ENCODE peak calls at places on chromosomes 5 and 9, in five cellular contexts. S is lung, L is transverse colon, W is ovary, C is heart right ventricle. A is an unnamed sample.

GRCh38 chr9:133133680-133134418 is 12.8 kb upstream of the RALGDS start:
- DNase-seq in S (peak), L (peak), W (peak), C (peak), A (peak)

GRCh38 chr5:180387798-180388197 is 34.7 kb upstream of the GFPT2 start:
- DNase-seq in S (no peak), L (no peak), W (no peak), C (no peak), A (no peak)

GRCh38 chr5:88251048-88251711 is 17.5 kb downstream of the TMEM161B start:
- DNase-seq in S (no peak), L (no peak), W (no peak), C (no peak), A (no peak)

GRCh38 chr9:136564379-136564988 is 18.6 kb upstream of the NOTCH1 start:
- DNase-seq in S (peak), L (no peak), W (no peak), C (peak), A (no peak)

GRCh38 chr5:87944553-87945320 is 323.9 kb downstream of the TMEM161B start:
- DNase-seq in S (no peak), L (no peak), W (no peak), C (peak), A (no peak)

GRCh38 chr5:55096860-55097259 is 5.6 kb upstream of the GZMA start:
- DNase-seq in S (no peak), L (peak), W (no peak), C (no peak), A (no peak)

GRCh38 chr9:23801523-23801922 is 24.5 kb downstream of the ELAVL2 start:
- DNase-seq in S (no peak), L (no peak), W (no peak), C (no peak), A (no peak)

GRCh38 chr5:86879086-86879485 is 261.3 kb downstream of the COX7C start:
- DNase-seq in S (no peak), L (no peak), W (no peak), C (no peak), A (no peak)

GRCh38 chr5:92769986-92770385 is 811.0 kb downstream of the NR2F1-AS1 start:
- DNase-seq in S (no peak), L (no peak), W (no peak), C (no peak), A (no peak)

GRCh38 chr5:10715605-10716004 is 45.4 kb downstream of the DAP start:
- DNase-seq in S (no peak), L (no peak), W (no peak), C (no peak), A (no peak)

GRCh38 chr9:132156256-132156655 is 5.6 kb upstream of the NTNG2 start:
- DNase-seq in S (no peak), L (no peak), W (no peak), C (no peak), A (no peak)

GRCh38 chr5:139733698-139734491 is 61.7 kb upstream of the PSD2 start:
- DNase-seq in S (no peak), L (peak), W (no peak), C (no peak), A (no peak)

GRCh38 chr5:87190687-87191086 is 77.0 kb upstream of the RASA1 start:
- DNase-seq in S (no peak), L (no peak), W (no peak), C (no peak), A (no peak)

GRCh38 chr5:27083763-27084420 is 45.5 kb upstream of the CDH9 start:
- DNase-seq in S (no peak), L (no peak), W (no peak), C (no peak), A (no peak)

GRCh38 chr5:14505310-14506140 is 76.1 kb upstream of the OTULINL start:
- DNase-seq in S (no peak), L (no peak), W (no peak), C (no peak), A (no peak)

GRCh38 chr9:38126730-38127129 is 57.7 kb upstream of the SHB start:
- DNase-seq in S (no peak), L (no peak), W (no peak), C (no peak), A (no peak)

GRCh38 chr5:76319673-76320072 is 83.4 kb upstream of the IQGAP2 start:
- DNase-seq in S (no peak), L (no peak), W (no peak), C (no peak), A (no peak)

GRCh38 chr5:150645070-150645700 is 4.7 kb downstream of the SYNPO start:
- DNase-seq in S (peak), L (no peak), W (peak), C (peak), A (no peak)

GRCh38 chr5:33205727-33206410 is 234.9 kb upstream of the TARS1 start:
- DNase-seq in S (no peak), L (no peak), W (no peak), C (peak), A (no peak)

GRCh38 chr5:18771097-18771610 is 1136.9 kb downstream of the TAF11L14 start:
- DNase-seq in S (no peak), L (no peak), W (no peak), C (no peak), A (no peak)

GRCh38 chr5:109701252-109701651 is 11.5 kb downstream of the MAN2A1 start:
- DNase-seq in S (no peak), L (no peak), W (no peak), C (no peak), A (no peak)

GRCh38 chr9:13485068-13485596 is 205.6 kb upstream of the MPDZ start:
- DNase-seq in S (peak), L (peak), W (peak), C (peak), A (no peak)

GRCh38 chr9:133374612-133375115 is 1.2 kb downstream of the SURF4 start:
- DNase-seq in S (no peak), L (no peak), W (no peak), C (no peak), A (no peak)

GRCh38 chr5:77935516-77936364 is 159.6 kb upstream of the TBCA start:
- DNase-seq in S (no peak), L (no peak), W (no peak), C (no peak), A (peak)

GRCh38 chr9:127749090-127749787 is 14.1 kb upstream of the TOR2A start:
- DNase-seq in S (no peak), L (no peak), W (no peak), C (no peak), A (no peak)

GRCh38 chr5:76402251-76402879 is 720 bp upstream of the IQGAP2 start:
- DNase-seq in S (peak), L (peak), W (peak), C (peak), A (peak)

GRCh38 chr5:154520861-154521453 is 42.9 kb upstream of the HAND1 start:
- DNase-seq in S (peak), L (peak), W (no peak), C (no peak), A (no peak)

GRCh38 chr9:136965771-136966484 is 11.4 kb upstream of the PTGDS start:
- DNase-seq in S (no peak), L (no peak), W (no peak), C (peak), A (no peak)

GRCh38 chr9:107239474-107239873 is 43.6 kb upstream of the RAD23B start:
- DNase-seq in S (no peak), L (no peak), W (no peak), C (no peak), A (peak)
- H3K27ac ChIP-seq in S (no peak), L (no peak), W (no peak), C (no peak), A (no peak)

DNA sequence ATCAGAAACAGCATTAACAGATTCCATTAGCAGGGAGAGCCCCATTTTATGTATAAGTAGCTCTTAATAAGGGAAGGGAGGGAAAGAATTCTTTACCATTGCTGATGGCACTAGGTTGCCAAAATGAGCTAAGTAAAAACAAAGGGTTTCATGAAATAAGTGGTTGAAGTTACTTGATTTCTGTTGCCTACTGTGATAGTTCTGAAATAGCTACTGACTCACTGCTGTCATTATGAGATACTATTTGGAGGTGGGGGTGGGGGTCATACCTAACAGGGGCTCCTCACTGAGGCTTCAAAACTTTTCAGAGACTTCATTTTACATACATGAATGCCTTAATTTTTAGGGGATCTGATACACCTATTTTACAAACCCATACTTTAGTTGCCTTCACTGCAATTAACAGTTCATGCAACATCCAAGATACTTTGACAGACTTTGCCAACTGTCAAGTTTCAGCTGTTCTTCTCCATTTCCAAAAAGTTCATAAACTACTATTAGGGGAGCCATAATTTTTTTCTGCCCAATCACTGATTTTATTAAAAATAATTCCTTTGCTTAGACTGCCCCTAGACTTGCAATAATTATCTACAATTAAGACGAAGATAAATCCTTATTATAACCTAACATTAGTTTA is 4.6 kb downstream of the HOMER1 start:
- DNase-seq in S (no peak), L (no peak), W (no peak), C (no peak), A (no peak)
- H3K27ac ChIP-seq in S (peak), L (no peak), W (no peak), C (peak), A (no peak)

GRCh38 chr5:146852089-146852488 is 26.5 kb downstream of the PPP2R2B start:
- DNase-seq in S (no peak), L (no peak), W (no peak), C (no peak), A (no peak)
- H3K27ac ChIP-seq in S (no peak), L (no peak), W (no peak), C (no peak), A (no peak)

GRCh38 chr5:58412081-58412480 is 47.8 kb downstream of the PLK2 start:
- DNase-seq in S (no peak), L (no peak), W (no peak), C (no peak), A (no peak)
- H3K27ac ChIP-seq in S (no peak), L (no peak), W (no peak), C (no peak), A (no peak)

DNA sequence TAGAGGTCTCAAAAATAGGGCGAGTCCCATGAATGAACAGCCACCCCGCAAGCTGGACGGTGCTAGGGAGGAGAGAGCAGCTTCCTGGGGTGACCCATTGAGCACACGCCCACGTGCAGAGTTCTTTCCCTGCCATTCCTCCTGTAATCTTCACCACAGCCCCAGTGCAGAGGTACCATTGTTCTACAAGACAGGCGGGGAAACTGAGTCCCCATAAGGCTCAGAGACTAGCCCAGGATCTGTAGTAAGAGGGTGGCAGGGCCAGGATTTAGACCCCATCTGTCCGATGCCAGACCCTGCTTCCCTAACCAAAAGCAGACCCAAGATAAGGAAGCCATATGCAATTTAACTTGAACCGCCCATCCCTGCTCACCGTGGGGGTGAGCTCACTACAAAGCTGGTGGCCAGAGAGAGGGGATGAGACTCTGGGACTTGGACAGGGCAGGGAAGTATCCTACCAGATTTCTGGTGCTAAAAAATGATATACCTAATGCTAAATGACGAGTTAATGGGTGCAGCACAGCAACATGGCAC is 36.7 kb upstream of the ORM1 start:
- DNase-seq in S (no peak), L (no peak), W (peak), C (no peak), A (no peak)
- H3K27ac ChIP-seq in S (no peak), L (no peak), W (peak), C (no peak), A (no peak)

GRCh38 chr9:126561582-126561981 is 52.1 kb upstream of the LMX1B start:
- DNase-seq in S (no peak), L (no peak), W (no peak), C (no peak), A (no peak)

GRCh38 chr9:126563556-126563955 is 50.2 kb upstream of the LMX1B start:
- DNase-seq in S (no peak), L (no peak), W (no peak), C (no peak), A (no peak)

GRCh38 chr9:126564128-126564527 is 49.6 kb upstream of the LMX1B start:
- DNase-seq in S (no peak), L (no peak), W (no peak), C (no peak), A (no peak)

GRCh38 chr9:126565336-126566128 is 48.2 kb upstream of the LMX1B start:
- DNase-seq in S (no peak), L (no peak), W (no peak), C (no peak), A (no peak)

DNA sequence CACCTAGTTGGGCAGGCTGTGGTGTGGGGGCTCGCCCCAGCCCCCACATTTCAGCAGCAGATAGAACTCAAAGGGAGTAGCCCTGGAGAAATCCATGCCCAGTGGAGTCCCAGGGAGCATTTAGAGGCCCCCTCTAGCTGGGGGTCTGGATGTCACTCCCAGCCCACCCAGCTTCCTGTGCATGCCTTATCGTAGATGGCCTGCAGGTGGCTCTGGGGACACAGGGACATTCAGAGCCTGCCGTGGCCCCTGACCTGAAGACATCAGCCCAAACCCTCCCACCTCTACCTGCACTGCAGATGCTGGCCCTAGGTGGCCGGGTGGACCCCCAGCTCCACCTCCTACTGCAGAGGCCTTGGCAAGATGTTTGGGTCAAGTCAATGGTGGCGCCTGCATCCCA is 49.0 kb upstream of the LMX1B start:
- DNase-seq in S (no peak), L (no peak), W (no peak), C (no peak), A (no peak)
- H3K27ac ChIP-seq in S (no peak), L (no peak), W (no peak), C (no peak), A (no peak)

GRCh38 chr5:1085391-1085790 is 26.5 kb downstream of the SLC12A7 start:
- DNase-seq in S (no peak), L (no peak), W (no peak), C (no peak), A (no peak)

GRCh38 chr5:1086871-1087270 is 25.0 kb downstream of the SLC12A7 start:
- DNase-seq in S (no peak), L (no peak), W (no peak), C (no peak), A (no peak)

GRCh38 chr5:1086137-1086536 is 25.7 kb downstream of the SLC12A7 start:
- DNase-seq in S (no peak), L (no peak), W (no peak), C (no peak), A (no peak)

GRCh38 chr5:1081519-1081918 is 30.3 kb downstream of the SLC12A7 start:
- DNase-seq in S (no peak), L (no peak), W (no peak), C (no peak), A (no peak)

DNA sequence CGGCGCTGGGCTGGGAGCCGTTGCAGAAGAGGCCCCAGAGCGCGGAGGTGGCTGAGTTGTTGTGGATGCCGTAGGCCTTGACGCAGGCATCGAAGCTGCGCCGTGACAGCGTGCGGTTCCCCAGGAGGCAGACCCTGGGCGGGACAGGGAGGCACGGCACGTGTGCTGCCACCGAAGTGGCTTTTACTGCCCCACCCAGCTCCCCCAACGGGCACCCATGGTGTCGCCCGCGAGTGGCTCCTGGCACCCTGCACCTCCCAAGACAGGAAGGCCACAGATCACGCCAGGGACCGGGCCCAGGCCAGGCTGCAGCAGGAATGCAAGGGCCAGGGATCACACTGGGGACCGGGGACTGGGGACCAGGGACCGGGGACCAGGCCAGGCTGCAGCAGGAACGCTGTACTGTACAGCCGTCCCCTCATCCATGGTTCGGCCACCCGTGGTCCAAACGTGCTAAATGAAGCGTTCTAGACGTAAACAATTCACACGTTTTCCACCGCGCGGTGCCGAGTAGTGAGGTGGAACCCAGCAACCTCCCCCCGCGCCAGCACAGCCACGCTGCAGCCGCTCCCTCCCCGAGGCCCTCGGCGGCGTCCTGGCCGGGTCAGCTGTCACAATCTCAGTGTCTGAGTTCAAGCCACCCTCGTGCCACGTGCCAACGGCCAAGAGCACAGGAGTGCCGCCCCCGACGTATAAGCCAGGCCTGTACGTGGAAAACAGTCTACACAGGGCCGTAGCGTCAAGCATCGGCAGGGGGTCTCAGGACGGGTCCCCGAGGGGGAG is 27.8 kb downstream of the SLC12A7 start:
- DNase-seq in S (no peak), L (no peak), W (no peak), C (no peak), A (no peak)
- H3K27ac ChIP-seq in S (no peak), L (no peak), W (no peak), C (no peak), A (no peak)

DNA sequence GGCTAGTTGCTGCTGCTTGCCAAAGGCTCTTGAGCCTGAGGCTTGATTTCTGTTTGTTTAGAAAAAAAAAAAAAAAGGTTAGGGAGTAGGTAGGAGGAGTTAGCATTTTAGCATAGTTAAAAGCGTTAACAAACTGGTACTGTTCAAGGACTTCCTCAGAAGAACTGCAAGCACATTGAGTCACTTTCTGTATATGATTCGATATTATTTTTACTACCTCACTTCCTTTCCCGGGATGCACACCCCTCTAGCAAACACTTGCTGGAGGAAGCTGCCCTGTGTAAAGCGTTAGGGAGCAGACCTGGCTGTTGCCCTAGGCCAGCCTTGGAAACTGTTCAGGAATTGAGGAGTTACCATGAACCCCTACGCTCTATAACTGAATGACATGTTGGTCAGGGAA is 15.7 kb upstream of the CEP120 start:
- DNase-seq in S (no peak), L (peak), W (no peak), C (no peak), A (no peak)
- H3K27ac ChIP-seq in S (no peak), L (peak), W (no peak), C (no peak), A (no peak)

DNA sequence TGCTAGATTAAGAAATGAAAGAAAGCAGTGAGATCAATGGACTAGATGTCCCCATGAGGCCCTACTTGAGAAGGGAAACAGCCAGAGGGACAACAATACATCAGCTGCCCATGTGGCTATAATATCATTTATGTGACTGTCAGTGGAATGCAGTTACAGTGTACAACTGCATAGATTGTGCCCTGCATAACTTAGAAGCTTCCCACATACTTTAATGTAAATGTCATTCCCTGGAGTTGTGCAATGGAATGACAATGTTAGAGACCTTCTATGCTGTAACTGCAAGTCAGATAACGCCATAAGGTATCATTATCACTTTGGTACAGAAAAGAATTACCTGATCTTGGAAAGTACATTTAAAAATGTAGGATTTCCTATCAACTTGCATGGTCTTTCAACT is 67.4 kb downstream of the FBN2 start:
- DNase-seq in S (no peak), L (no peak), W (no peak), C (no peak), A (no peak)
- H3K27ac ChIP-seq in S (peak), L (no peak), W (no peak), C (no peak), A (no peak)

DNA sequence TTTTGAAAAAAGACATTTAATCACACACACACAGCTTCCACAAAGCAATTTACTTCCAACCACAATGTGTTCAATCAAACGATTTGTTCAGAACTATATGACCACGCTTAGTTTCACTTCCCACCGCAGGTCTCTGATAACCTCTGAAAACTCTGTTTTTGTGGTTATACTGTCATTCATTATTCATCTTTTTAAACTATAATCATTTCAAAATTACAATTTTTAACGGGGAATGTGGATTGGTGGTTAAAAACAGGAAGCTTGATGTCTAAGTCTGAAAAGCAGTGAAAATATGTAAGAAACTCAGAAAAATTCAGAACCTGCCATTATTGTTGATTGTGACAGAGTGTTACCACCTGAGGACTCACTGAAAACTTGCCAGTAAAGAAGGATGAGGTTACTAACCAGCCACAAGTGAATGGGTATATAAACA is 12.7 kb upstream of the TMEM174 start:
- DNase-seq in S (no peak), L (no peak), W (no peak), C (no peak), A (peak)
- H3K27ac ChIP-seq in S (no peak), L (no peak), W (no peak), C (no peak), A (no peak)